ENCODE peak calls at places on chromosomes 4 and X, in five cellular contexts. Q is NCI-H460; J is iris pigment epithelial cell; C is heart right ventricle; P is stimulated activated CD8-positive, alpha-beta memory T cell treated with anti-CD3 and anti-CD28 coated beads, Interleukin-15, amount 100 ng/mL, for 4 hours. S is an unnamed sample.

GRCh38 chrX:129590596-129590995 is 50.5 kb downstream of the OCRL start:
- DNase-seq in Q (no peak), J (no peak), C (no peak), P (no peak), S (no peak)

GRCh38 chr4:100786481-100786880 is 268.7 kb upstream of the EMCN start:
- DNase-seq in Q (no peak), J (no peak), C (no peak), P (no peak), S (no peak)

GRCh38 chr4:19823781-19824180 is 427.9 kb upstream of the SLIT2 start:
- DNase-seq in Q (no peak), J (no peak), C (no peak), P (no peak), S (no peak)

GRCh38 chr4:67744561-67745283 is 9.5 kb downstream of the GNRHR start:
- DNase-seq in Q (no peak), J (peak), C (no peak), P (no peak), S (no peak)

GRCh38 chrX:7139202-7140081 is 8.1 kb upstream of the STS start:
- DNase-seq in Q (no peak), J (peak), C (no peak), P (no peak), S (no peak)

GRCh38 chr4:38621004-38621684 is 42.9 kb upstream of the KLF3 start:
- DNase-seq in Q (peak), J (peak), C (no peak), P (no peak), S (no peak)

GRCh38 chr4:164442167-164442566 is 311.8 kb upstream of the SMIM31 start:
- DNase-seq in Q (peak), J (peak), C (no peak), P (no peak), S (no peak)

GRCh38 chr4:58163172-58163571 is 1053.0 kb upstream of the IGFBP7 start:
- DNase-seq in Q (no peak), J (no peak), C (peak), P (no peak), S (no peak)

GRCh38 chr4:42302348-42302747 is 94.9 kb upstream of the SHISA3 start:
- DNase-seq in Q (peak), J (no peak), C (no peak), P (no peak), S (no peak)

GRCh38 chr4:171846232-171846631 is 33.0 kb downstream of the GALNTL6 start:
- DNase-seq in Q (peak), J (peak), C (peak), P (no peak), S (no peak)

GRCh38 chrX:28127662-28128061 is 146.4 kb upstream of the DCAF8L1 start:
- DNase-seq in Q (no peak), J (no peak), C (no peak), P (no peak), S (no peak)

GRCh38 chr4:84952004-84952403 is 14.5 kb downstream of the WDFY3 start:
- DNase-seq in Q (no peak), J (peak), C (no peak), P (no peak), S (no peak)

GRCh38 chr4:52907510-52907909 is 45.4 kb downstream of the RASL11B start:
- DNase-seq in Q (no peak), J (no peak), C (no peak), P (no peak), S (no peak)

GRCh38 chr4:132504438-132504837 is 644.7 kb upstream of the PCDH10 start:
- DNase-seq in Q (no peak), J (peak), C (no peak), P (no peak), S (no peak)

GRCh38 chr4:13849778-13850177 is 222.3 kb upstream of the BOD1L1 start:
- DNase-seq in Q (no peak), J (no peak), C (no peak), P (no peak), S (no peak)